ENCODE peak calls at places on chromosomes 12 and 14, in four cellular contexts. One of them, this sample, is unnamed.

GRCh38 chr12:94100254-94100653 is 48.1 kb upstream of the PLXNC1 start:
- DNase-seq in GM23248: peak; percentile 34
- DNase-seq in adipocyte: peak; percentile 12
- DNase-seq in Karpas-422: no peak
- DNase-seq in this sample: peak; percentile 84

GRCh38 chr12:128382946-128383739 is 116.2 kb downstream of the TMEM132C start:
- DNase-seq in adipocyte: no peak
- DNase-seq in GM23248: no peak
- DNase-seq in Karpas-422: no peak
- DNase-seq in this sample: peak; percentile 92

GRCh38 chr12:12115531-12115930 is 44.8 kb downstream of the BCL2L14 start:
- DNase-seq in Karpas-422: no peak
- DNase-seq in adipocyte: no peak
- DNase-seq in GM23248: no peak
- DNase-seq in this sample: no peak

GRCh38 chr12:19855876-19856275 is 416.6 kb downstream of the AEBP2 start:
- DNase-seq in adipocyte: no peak
- DNase-seq in Karpas-422: no peak
- DNase-seq in GM23248: no peak
- DNase-seq in this sample: no peak

GRCh38 chr14:75470238-75470797 is 42.5 kb downstream of the JDP2 start:
- DNase-seq in GM23248: no peak
- DNase-seq in adipocyte: no peak
- DNase-seq in Karpas-422: peak; percentile 89
- DNase-seq in this sample: no peak

GRCh38 chr12:110543965-110544364 is 39.2 kb downstream of the PPTC7 start:
- DNase-seq in GM23248: no peak
- DNase-seq in adipocyte: no peak
- DNase-seq in Karpas-422: no peak
- DNase-seq in this sample: no peak

GRCh38 chr12:77231548-77231947 is 166.2 kb upstream of the E2F7 start:
- DNase-seq in GM23248: peak; percentile 82
- DNase-seq in Karpas-422: no peak
- DNase-seq in adipocyte: peak; percentile 73
- DNase-seq in this sample: no peak

GRCh38 chr14:34081576-34082136 is 130.8 kb upstream of the EGLN3 start:
- DNase-seq in Karpas-422: no peak
- DNase-seq in GM23248: peak; percentile 65
- DNase-seq in adipocyte: peak; percentile 39
- DNase-seq in this sample: no peak

GRCh38 chr14:96272777-96273471 is 16.9 kb downstream of the BDKRB1 start:
- DNase-seq in Karpas-422: no peak
- DNase-seq in adipocyte: no peak
- DNase-seq in GM23248: peak; percentile 45
- DNase-seq in this sample: no peak

GRCh38 chr14:92847220-92848148 is 53.4 kb downstream of the GOLGA5 start:
- DNase-seq in GM23248: no peak
- DNase-seq in adipocyte: no peak
- DNase-seq in Karpas-422: no peak
- DNase-seq in this sample: no peak

GRCh38 chr14:55136868-55137785 is 8.1 kb downstream of the LGALS3 start:
- DNase-seq in adipocyte: peak; percentile 86
- DNase-seq in GM23248: peak; percentile 85
- DNase-seq in Karpas-422: no peak
- DNase-seq in this sample: no peak

GRCh38 chr12:24015771-24016170 is 66.3 kb upstream of the SOX5 start:
- DNase-seq in GM23248: no peak
- DNase-seq in Karpas-422: no peak
- DNase-seq in adipocyte: no peak
- DNase-seq in this sample: no peak

GRCh38 chr12:48961331-48961730 is 4.0 kb upstream of the ARF3 start:
- DNase-seq in GM23248: peak; percentile 12
- DNase-seq in adipocyte: no peak
- DNase-seq in Karpas-422: no peak
- DNase-seq in this sample: peak; percentile 57

GRCh38 chr12:6084261-6084968 is 40.1 kb downstream of the VWF start:
- DNase-seq in adipocyte: no peak
- DNase-seq in Karpas-422: no peak
- DNase-seq in GM23248: peak; percentile 79
- DNase-seq in this sample: peak; percentile 98

GRCh38 chr14:90503582-90503981 is 106.8 kb downstream of the CALM1 start:
- DNase-seq in adipocyte: no peak
- DNase-seq in GM23248: no peak
- DNase-seq in Karpas-422: no peak
- DNase-seq in this sample: no peak

GRCh38 chr14:51419685-51420084 is 179.6 kb downstream of the TMX1 start:
- DNase-seq in Karpas-422: peak; percentile 74
- DNase-seq in adipocyte: no peak
- DNase-seq in GM23248: no peak
- DNase-seq in this sample: no peak

GRCh38 chr14:99589031-99589441 is 15.0 kb downstream of the CCDC85C start:
- DNase-seq in adipocyte: no peak
- DNase-seq in Karpas-422: no peak
- DNase-seq in GM23248: no peak
- DNase-seq in this sample: no peak

GRCh38 chr14:53509227-53509822 is 356.2 kb upstream of the DDHD1 start:
- DNase-seq in Karpas-422: no peak
- DNase-seq in GM23248: peak; percentile 72
- DNase-seq in adipocyte: peak; percentile 75
- DNase-seq in this sample: peak; percentile 13

GRCh38 chr12:52914722-52915121 is 9.8 kb upstream of the KRT8 start:
- DNase-seq in GM23248: no peak
- DNase-seq in adipocyte: no peak
- DNase-seq in Karpas-422: no peak
- DNase-seq in this sample: no peak

GRCh38 chr14:26200675-26201074 is 397.2 kb downstream of the NOVA1 start:
- DNase-seq in Karpas-422: no peak
- DNase-seq in adipocyte: no peak
- DNase-seq in GM23248: peak; percentile 71
- DNase-seq in this sample: no peak

GRCh38 chr14:32202468-32202865 is 602 bp downstream of the RNU6-8 start:
- DNase-seq in adipocyte: no peak
- DNase-seq in Karpas-422: no peak
- DNase-seq in GM23248: no peak
- DNase-seq in this sample: peak; percentile 52

GRCh38 chr12:116125981-116126566 is 151.4 kb downstream of the MED13L start:
- DNase-seq in adipocyte: peak; percentile 50
- DNase-seq in GM23248: peak; percentile 67
- DNase-seq in Karpas-422: no peak
- DNase-seq in this sample: no peak

GRCh38 chr12:116123511-116124258 is 153.8 kb downstream of the MED13L start:
- DNase-seq in GM23248: peak; percentile 64
- DNase-seq in adipocyte: peak; percentile 70
- DNase-seq in Karpas-422: no peak
- DNase-seq in this sample: peak; percentile 65

GRCh38 chr12:116122639-116123038 is 154.9 kb downstream of the MED13L start:
- DNase-seq in Karpas-422: no peak
- DNase-seq in adipocyte: no peak
- DNase-seq in GM23248: no peak
- DNase-seq in this sample: no peak

GRCh38 chr12:116125084-116125483 is 152.4 kb downstream of the MED13L start:
- DNase-seq in Karpas-422: no peak
- DNase-seq in adipocyte: no peak
- DNase-seq in GM23248: no peak
- DNase-seq in this sample: no peak

DNA sequence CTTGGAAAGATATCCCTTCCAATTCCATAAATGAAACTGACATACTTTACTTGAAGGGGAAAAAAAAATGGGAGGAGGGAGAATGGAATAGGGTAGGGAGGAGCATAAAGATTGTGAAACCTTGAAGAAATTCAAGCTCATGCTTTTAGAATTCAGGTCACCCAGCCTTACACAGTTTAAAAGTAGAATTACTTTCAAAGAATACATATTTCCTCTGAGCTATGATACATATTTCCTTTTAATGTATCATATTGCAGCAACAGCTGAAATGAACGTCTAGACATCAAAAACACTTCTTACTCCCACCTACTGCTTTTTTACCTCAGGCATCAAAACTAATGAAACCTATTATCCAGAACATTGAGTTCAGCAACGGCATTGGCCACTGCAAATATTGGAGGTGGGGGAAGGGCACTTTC is 156.0 kb downstream of the MED13L start:
- DNase-seq in GM23248: peak; percentile 65
- DNase-seq in Karpas-422: no peak
- DNase-seq in adipocyte: peak; percentile 89
- DNase-seq in this sample: no peak
- H3K9ac ChIP-seq in GM23248: no peak overlapping the region
- H3K9ac ChIP-seq in Karpas-422: no peak overlapping the region
- H3K9ac ChIP-seq in adipocyte: peak overlapping the region; percentile 35
- H3K9ac ChIP-seq in this sample: no peak overlapping the region

GRCh38 chr12:31518680-31519227 is 72.2 kb downstream of the DENND5B start:
- DNase-seq in Karpas-422: peak; percentile 45
- DNase-seq in adipocyte: peak; percentile 98
- DNase-seq in GM23248: peak; percentile 99
- DNase-seq in this sample: peak; percentile 95
- H3K4me1 ChIP-seq in Karpas-422: peaks cover 28% of the 10 kb centered on the region
- H3K4me1 ChIP-seq in adipocyte: peaks cover 27% of the 10 kb centered on the region
- H3K4me1 ChIP-seq in GM23248: peaks cover 39% of the 10 kb centered on the region
- H3K4me1 ChIP-seq in this sample: peaks cover 11% of the 10 kb centered on the region

DNA sequence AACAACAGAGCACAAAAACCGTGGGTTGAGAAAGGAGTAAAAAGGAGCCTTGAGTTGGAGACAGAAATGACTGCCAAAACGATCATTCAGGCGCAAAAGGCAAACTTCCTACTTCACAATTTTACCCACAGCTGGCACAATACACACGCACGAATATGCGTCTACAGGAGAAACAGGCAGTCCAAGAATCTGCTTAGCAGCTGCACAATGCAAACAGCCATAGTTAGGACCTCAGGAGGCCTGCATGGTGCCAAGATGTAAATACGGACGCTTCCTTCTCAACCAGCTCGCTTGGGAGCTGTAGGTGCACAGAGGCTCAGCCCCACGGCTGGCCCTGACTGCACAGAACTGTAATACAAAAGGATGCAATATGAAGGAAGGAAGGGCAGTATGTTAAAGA is 250.1 kb upstream of the CAND1 start:
- DNase-seq in Karpas-422: no peak
- DNase-seq in adipocyte: no peak
- DNase-seq in GM23248: no peak
- DNase-seq in this sample: no peak
- H3K9ac ChIP-seq in Karpas-422: no peak overlapping the region
- H3K9ac ChIP-seq in adipocyte: no peak overlapping the region
- H3K9ac ChIP-seq in GM23248: no peak overlapping the region
- H3K9ac ChIP-seq in this sample: no peak overlapping the region

DNA sequence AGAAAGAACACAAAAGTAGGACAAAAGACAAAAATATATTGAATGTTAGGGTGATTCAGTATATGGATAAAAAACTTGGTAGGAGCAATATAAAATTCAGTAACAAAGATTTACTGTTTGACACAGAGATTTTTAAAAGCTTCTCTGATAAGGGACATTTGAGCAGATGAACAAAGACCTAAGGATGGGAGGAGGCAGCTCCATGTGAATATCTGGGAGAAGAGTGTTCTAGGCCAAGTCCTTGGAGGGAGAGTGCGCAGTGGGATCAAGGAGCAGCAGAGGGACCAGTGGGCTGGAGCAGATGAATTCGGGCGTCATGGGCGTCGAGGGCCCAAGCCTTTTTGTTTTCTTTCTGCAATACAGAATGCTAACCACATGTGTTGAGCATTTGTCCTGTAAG is 174.4 kb downstream of the PRKCH start:
- DNase-seq in Karpas-422: no peak
- DNase-seq in adipocyte: no peak
- DNase-seq in GM23248: no peak
- DNase-seq in this sample: no peak
- H3K4me1 ChIP-seq in Karpas-422: peaks cover 27% of the 10 kb centered on the region
- H3K4me1 ChIP-seq in adipocyte: peaks cover 49% of the 10 kb centered on the region
- H3K4me1 ChIP-seq in GM23248: peaks cover 44% of the 10 kb centered on the region
- H3K4me1 ChIP-seq in this sample: peaks cover 7% of the 10 kb centered on the region

GRCh38 chr12:68447807-68448138 is 115.6 kb upstream of the MDM1 start:
- DNase-seq in adipocyte: no peak
- DNase-seq in GM23248: no peak
- DNase-seq in Karpas-422: no peak
- DNase-seq in this sample: no peak

GRCh38 chr12:68446379-68446778 is 114.2 kb upstream of the MDM1 start:
- DNase-seq in GM23248: no peak
- DNase-seq in Karpas-422: no peak
- DNase-seq in adipocyte: no peak
- DNase-seq in this sample: no peak

GRCh38 chr12:68445836-68446235 is 113.7 kb upstream of the MDM1 start:
- DNase-seq in adipocyte: peak; percentile 71
- DNase-seq in Karpas-422: no peak
- DNase-seq in GM23248: no peak
- DNase-seq in this sample: no peak

GRCh38 chr12:68449196-68449595 is 117.0 kb upstream of the MDM1 start:
- DNase-seq in GM23248: no peak
- DNase-seq in adipocyte: no peak
- DNase-seq in Karpas-422: no peak
- DNase-seq in this sample: no peak

GRCh38 chr12:68446896-68447806 is 115.0 kb upstream of the MDM1 start:
- DNase-seq in adipocyte: peak; percentile 65
- DNase-seq in GM23248: peak; percentile 35
- DNase-seq in Karpas-422: no peak
- DNase-seq in this sample: peak; percentile 72
- H3K9ac ChIP-seq in adipocyte: peak overlapping the region; percentile 76
- H3K9ac ChIP-seq in GM23248: no peak overlapping the region
- H3K9ac ChIP-seq in Karpas-422: no peak overlapping the region
- H3K9ac ChIP-seq in this sample: no peak overlapping the region

DNA sequence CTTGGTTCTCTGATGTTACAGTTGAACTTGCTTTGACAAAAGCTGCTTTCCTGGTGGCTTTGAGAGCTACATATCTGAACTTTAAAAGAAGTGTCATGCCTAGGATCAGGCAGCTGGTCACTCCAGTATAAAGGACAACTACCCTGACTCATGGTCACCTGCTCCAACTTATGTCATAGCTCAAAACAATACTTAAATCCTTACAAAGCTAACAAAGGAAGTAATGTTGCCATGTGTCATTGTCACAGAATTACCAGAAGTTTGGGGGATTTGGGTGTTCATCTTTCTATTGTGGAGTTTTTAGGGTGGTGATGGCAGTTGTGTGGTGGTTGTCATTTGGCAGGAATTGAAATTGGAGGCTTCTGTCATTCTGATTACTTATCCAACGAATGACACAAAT is 1.8 kb upstream of the TCP11L2 start:
- DNase-seq in GM23248: peak; percentile 20
- DNase-seq in Karpas-422: no peak
- DNase-seq in adipocyte: no peak
- DNase-seq in this sample: no peak
- H3K4me1 ChIP-seq in GM23248: peaks cover 47% of the 10 kb centered on the region
- H3K4me1 ChIP-seq in Karpas-422: peaks cover 61% of the 10 kb centered on the region
- H3K4me1 ChIP-seq in adipocyte: peaks cover 40% of the 10 kb centered on the region
- H3K4me1 ChIP-seq in this sample: peaks cover 2% of the 10 kb centered on the region

GRCh38 chr14:103848720-103849077 is 1.3 kb upstream of the PPP1R13B start:
- DNase-seq in GM23248: no peak
- DNase-seq in adipocyte: no peak
- DNase-seq in Karpas-422: no peak
- DNase-seq in this sample: no peak

GRCh38 chr14:103846569-103847438 is 571 bp downstream of the PPP1R13B start:
- DNase-seq in GM23248: peak; percentile 63
- DNase-seq in adipocyte: peak; percentile 33
- DNase-seq in Karpas-422: peak; percentile 59
- DNase-seq in this sample: peak; percentile 45

GRCh38 chr14:103847439-103847953 is at the start of gene PPP1R13B:
- DNase-seq in Karpas-422: peak; percentile 99
- DNase-seq in adipocyte: peak; percentile 96
- DNase-seq in GM23248: peak; percentile 94
- DNase-seq in this sample: peak; percentile 93

GRCh38 chr14:103849151-103850013 is 2.0 kb upstream of the PPP1R13B start:
- DNase-seq in Karpas-422: no peak
- DNase-seq in GM23248: no peak
- DNase-seq in adipocyte: no peak
- DNase-seq in this sample: no peak

GRCh38 chr14:103847954-103848719 is 762 bp upstream of the PPP1R13B start:
- DNase-seq in adipocyte: peak; percentile 35
- DNase-seq in GM23248: peak; percentile 46
- DNase-seq in Karpas-422: no peak
- DNase-seq in this sample: no peak
- H3K9ac ChIP-seq in adipocyte: no peak overlapping the region
- H3K9ac ChIP-seq in GM23248: peak overlapping the region; percentile 63
- H3K9ac ChIP-seq in Karpas-422: peak overlapping the region; percentile 69
- H3K9ac ChIP-seq in this sample: peak overlapping the region; percentile 69